ENCODE peak calls at places on chromosome 1, in eight cellular contexts. X is cardiac fibroblast, S is RWPE1, T is esophagus muscularis mucosa, A is cardiac muscle cell, N is SK-N-SH, W is H9, R is lower leg skin. Y is an unnamed sample.

GRCh38 chr1:230641346-230641745 is 935 bp upstream of the COG2 start:
- DNase-seq in X (peak), S (no peak), T (peak), A (no peak), N (no peak), W (no peak), R (no peak), Y (no peak)

GRCh38 chr1:18858070-18858688 is 1.3 kb downstream of the TAS1R2 start:
- DNase-seq in X (no peak), S (no peak), T (no peak), A (no peak), N (no peak), W (no peak), R (no peak), Y (no peak)

GRCh38 chr1:2821970-2822620 is 20.6 kb upstream of the TTC34 start:
- DNase-seq in X (no peak), S (no peak), T (no peak), A (no peak), N (peak), W (no peak), R (no peak), Y (peak)

GRCh38 chr1:234676103-234676594 is 66.2 kb upstream of the IRF2BP2 start:
- DNase-seq in X (peak), S (peak), T (peak), A (peak), N (peak), W (peak), R (peak), Y (peak)

GRCh38 chr1:7845761-7846160 is 7.1 kb downstream of the UTS2 start:
- DNase-seq in X (no peak), S (no peak), T (peak), A (no peak), N (no peak), W (no peak), R (no peak), Y (no peak)

GRCh38 chr1:74623716-74624115 is 49.9 kb downstream of the ERICH3 start:
- DNase-seq in X (no peak), S (no peak), T (no peak), A (no peak), N (no peak), W (no peak), R (no peak), Y (no peak)

GRCh38 chr1:84540759-84541158 is 33.5 kb downstream of the CTBS start:
- DNase-seq in X (no peak), S (no peak), T (no peak), A (no peak), N (no peak), W (no peak), R (no peak), Y (no peak)

GRCh38 chr1:161999318-162000052 is 24.2 kb downstream of the OLFML2B start:
- DNase-seq in X (no peak), S (no peak), T (no peak), A (no peak), N (no peak), W (no peak), R (peak), Y (no peak)

GRCh38 chr1:229428256-229428655 is 5.6 kb downstream of the ACTA1 start:
- DNase-seq in X (no peak), S (no peak), T (no peak), A (no peak), N (no peak), W (no peak), R (peak), Y (no peak)

GRCh38 chr1:19463204-19463803 is 22.0 kb downstream of the CAPZB start:
- DNase-seq in X (no peak), S (no peak), T (no peak), A (no peak), N (no peak), W (no peak), R (no peak), Y (no peak)

GRCh38 chr1:200336111-200336845 is 73.6 kb downstream of the ZNF281 start:
- DNase-seq in X (peak), S (peak), T (no peak), A (no peak), N (no peak), W (no peak), R (no peak), Y (peak)

GRCh38 chr1:21507511-21508270 is 1.5 kb upstream of the ALPL start:
- DNase-seq in X (no peak), S (no peak), T (no peak), A (no peak), N (no peak), W (no peak), R (no peak), Y (no peak)

GRCh38 chr1:21510113-21510493 is 880 bp downstream of the ALPL start:
- DNase-seq in X (no peak), S (no peak), T (no peak), A (no peak), N (no peak), W (peak), R (no peak), Y (peak)

GRCh38 chr1:21506804-21507203 is 2.4 kb upstream of the ALPL start:
- DNase-seq in X (no peak), S (no peak), T (no peak), A (no peak), N (no peak), W (no peak), R (no peak), Y (no peak)

GRCh38 chr1:21509351-21510112 is at the start of gene ALPL:
- DNase-seq in X (peak), S (no peak), T (no peak), A (no peak), N (no peak), W (no peak), R (no peak), Y (peak)

GRCh38 chr1:21508580-21509350 is 458 bp upstream of the ALPL start:
- DNase-seq in X (peak), S (peak), T (no peak), A (peak), N (peak), W (peak), R (no peak), Y (peak)
- TF ChIP-seq CTCF in X (peak), S (peak), T (peak), A (peak), N (peak), W (peak), R (no peak), Y (no peak)

DNA sequence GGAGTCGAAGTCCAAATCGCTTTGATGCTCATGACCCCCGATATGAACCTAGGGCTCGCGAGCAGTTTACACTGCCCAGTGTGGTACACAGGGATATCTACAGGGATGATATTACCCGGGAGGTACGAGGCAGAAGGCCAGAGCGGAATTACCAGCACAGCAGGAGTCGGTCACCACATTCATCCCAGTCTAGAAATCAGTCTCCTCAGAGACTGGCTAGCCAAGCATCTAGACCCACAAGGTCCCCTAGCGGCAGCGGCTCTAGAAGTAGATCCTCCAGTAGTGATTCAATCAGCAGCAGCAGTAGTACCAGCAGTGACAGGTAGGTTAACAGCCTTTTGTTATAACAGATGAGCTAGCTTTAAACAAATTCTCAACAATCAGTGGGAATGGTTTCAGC is 28.9 kb downstream of the SPEN start:
- DNase-seq in X (no peak), S (no peak), T (no peak), A (peak), N (no peak), W (peak), R (no peak), Y (peak)
- TF ChIP-seq CTCF in X (peak), S (no peak), T (no peak), A (peak), N (no peak), W (peak), R (no peak), Y (peak)

DNA sequence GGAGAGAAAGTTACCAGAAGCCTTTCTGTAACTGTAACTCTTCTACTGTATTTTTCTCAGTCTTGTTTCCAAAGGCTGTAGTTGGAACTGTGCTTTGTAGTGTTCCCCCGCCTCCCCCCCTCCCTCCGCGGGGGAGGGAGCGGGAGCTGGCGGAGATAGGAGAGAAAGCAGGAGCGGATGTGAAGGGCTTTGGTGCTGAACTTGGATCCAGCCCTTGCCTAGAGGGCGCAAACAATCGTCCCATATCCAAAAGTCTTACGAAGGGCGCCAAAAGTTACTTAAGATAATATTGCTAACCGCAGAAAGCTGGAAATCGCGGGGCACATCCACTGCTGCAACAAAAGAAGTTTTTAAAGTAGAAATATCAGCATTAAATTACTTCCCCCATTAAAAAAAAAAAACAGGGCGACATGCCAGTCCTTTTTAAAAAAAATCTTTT is 2.4 kb upstream of the NFIA start:
- DNase-seq in X (peak), S (peak), T (peak), A (peak), N (peak), W (peak), R (peak), Y (peak)
- TF ChIP-seq CTCF in X (peak), S (peak), T (peak), A (peak), N (peak), W (peak), R (no peak), Y (peak)

DNA sequence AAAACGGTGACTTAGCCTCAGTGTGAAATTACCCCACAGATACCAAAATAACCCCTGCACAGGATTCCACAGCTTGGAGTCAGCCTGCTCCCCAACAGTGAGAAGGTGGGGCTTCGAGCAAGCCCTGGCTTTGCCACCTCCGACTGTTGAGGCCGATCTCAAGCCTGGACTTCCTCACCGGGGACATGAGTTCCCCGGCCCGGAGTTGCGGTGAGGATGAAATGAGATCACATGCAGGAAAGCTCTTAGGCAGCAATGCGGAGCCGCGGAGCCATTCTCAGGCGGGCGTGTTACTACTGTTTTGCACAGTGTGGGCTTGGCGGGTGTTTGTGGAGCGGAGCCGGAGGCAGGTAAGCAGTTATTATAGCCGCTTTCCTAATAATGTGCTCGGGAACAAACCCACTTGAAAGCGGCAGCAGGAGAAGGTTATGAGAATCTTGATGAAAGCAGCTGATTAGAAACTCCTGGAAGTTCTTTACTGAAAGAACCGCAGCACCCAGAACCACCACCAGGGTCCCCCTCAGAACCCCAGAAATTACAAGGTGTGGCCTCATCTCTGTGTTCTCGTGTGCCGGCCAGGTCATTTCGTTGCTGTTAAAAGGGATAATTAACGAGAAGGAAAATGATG is 3.9 kb upstream of the CLSTN1 start:
- DNase-seq in X (peak), S (no peak), T (no peak), A (no peak), N (no peak), W (peak), R (peak), Y (peak)
- TF ChIP-seq CTCF in X (peak), S (no peak), T (no peak), A (peak), N (peak), W (peak), R (no peak), Y (peak)

GRCh38 chr1:196608401-196609113 is at the start of gene KCNT2:
- DNase-seq in X (peak), S (peak), T (no peak), A (peak), N (peak), W (peak), R (peak), Y (peak)
- TF ChIP-seq CTCF in X (no peak), S (no peak), T (no peak), A (no peak), N (no peak), W (no peak), R (no peak), Y (peak)

GRCh38 chr1:182603646-182604127 is 502 bp downstream of the RGS16 start:
- DNase-seq in X (no peak), S (no peak), T (no peak), A (peak), N (peak), W (no peak), R (peak), Y (peak)
- TF ChIP-seq CTCF in X (no peak), S (no peak), T (no peak), A (no peak), N (no peak), W (no peak), R (no peak), Y (no peak)

DNA sequence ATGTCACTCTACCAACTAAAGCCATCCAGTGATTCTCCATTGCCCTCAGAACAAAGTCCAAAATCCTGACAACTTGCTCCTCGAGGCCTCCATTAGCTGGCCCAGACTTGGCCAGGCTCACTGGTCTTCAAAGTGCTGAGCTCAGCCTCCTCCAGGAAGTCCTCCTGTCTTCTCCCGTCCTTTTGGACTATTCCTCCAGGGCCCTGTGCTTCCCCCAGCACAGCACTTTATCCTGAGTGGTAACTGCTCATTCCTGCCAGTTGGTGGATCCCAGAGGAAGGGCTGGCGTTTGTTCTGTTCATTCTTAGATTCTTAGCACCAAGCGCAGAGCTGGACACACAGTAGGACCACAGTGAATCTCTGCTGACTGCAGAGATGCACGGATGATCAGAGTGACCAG is 179.9 kb downstream of the PTPRU start:
- DNase-seq in X (no peak), S (no peak), T (no peak), A (no peak), N (no peak), W (peak), R (peak), Y (peak)
- TF ChIP-seq CTCF in X (no peak), S (no peak), T (no peak), A (peak), N (no peak), W (peak), R (no peak), Y (peak)

DNA sequence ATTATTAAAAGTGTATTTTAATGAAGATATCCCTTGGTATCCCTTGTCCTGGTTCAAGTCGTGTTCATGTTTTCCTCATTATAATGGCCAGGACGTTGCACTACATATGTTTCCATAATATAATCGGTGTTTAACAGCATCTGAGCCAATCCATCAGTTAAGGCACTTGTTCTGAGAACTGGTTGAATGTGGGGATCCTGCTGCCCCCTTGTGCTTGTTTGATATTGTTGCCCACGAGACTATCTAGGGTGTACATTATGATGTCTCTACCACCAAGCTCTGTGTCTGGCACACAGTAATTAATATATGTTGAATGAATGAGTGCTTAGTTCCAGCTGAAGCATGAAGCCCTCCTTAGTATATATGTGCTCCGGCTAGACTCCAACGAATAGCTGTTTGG is 193.0 kb downstream of the CACNA1E start:
- DNase-seq in X (peak), S (peak), T (no peak), A (peak), N (peak), W (peak), R (no peak), Y (peak)
- TF ChIP-seq CTCF in X (no peak), S (no peak), T (peak), A (no peak), N (no peak), W (peak), R (no peak), Y (peak)

GRCh38 chr1:181739214-181739613 is 255.9 kb downstream of the CACNA1E start:
- DNase-seq in X (no peak), S (no peak), T (no peak), A (no peak), N (no peak), W (no peak), R (no peak), Y (no peak)

GRCh38 chr1:181733486-181733885 is 250.2 kb downstream of the CACNA1E start:
- DNase-seq in X (no peak), S (no peak), T (no peak), A (no peak), N (no peak), W (no peak), R (no peak), Y (no peak)

GRCh38 chr1:181732218-181732990 is 249.1 kb downstream of the CACNA1E start:
- DNase-seq in X (no peak), S (no peak), T (no peak), A (no peak), N (no peak), W (no peak), R (no peak), Y (no peak)

GRCh38 chr1:181737056-181737455 is 253.7 kb downstream of the CACNA1E start:
- DNase-seq in X (no peak), S (peak), T (no peak), A (no peak), N (no peak), W (no peak), R (peak), Y (peak)
- TF ChIP-seq CTCF in X (no peak), S (no peak), T (no peak), A (no peak), N (no peak), W (peak), R (no peak), Y (peak)

Y was measured in GM23338.